ENCODE peak calls at places on chromosomes 6 and 20, in seven cellular contexts. I, D, B, Q, O, A and T are unnamed samples.

GRCh38 chr20:61801857-61802442 is 263.7 kb downstream of the TAF4 start:
- DNase-seq in I (no peak), D (no peak), B (no peak), Q (no peak), O (no peak), A (no peak), T (no peak)

GRCh38 chr6:150711061-150711460 is 111.4 kb downstream of the PLEKHG1 start:
- DNase-seq in I (no peak), D (no peak), B (no peak), Q (no peak), O (no peak), A (no peak), T (no peak)

GRCh38 chr6:17490724-17491123 is 97.3 kb downstream of the CAP2 start:
- DNase-seq in I (no peak), D (no peak), B (no peak), Q (no peak), O (no peak), A (no peak), T (no peak)

GRCh38 chr6:130758818-130759217 is 68.4 kb upstream of the SMLR1 start:
- DNase-seq in I (no peak), D (no peak), B (no peak), Q (no peak), O (no peak), A (no peak), T (no peak)

GRCh38 chr6:100462396-100462795 is 2.3 kb downstream of the SIM1 start:
- DNase-seq in I (no peak), D (no peak), B (no peak), Q (no peak), O (no peak), A (no peak), T (no peak)

GRCh38 chr20:34581341-34582189 is 23.0 kb downstream of the MAP1LC3A start:
- DNase-seq in I (no peak), D (no peak), B (no peak), Q (no peak), O (no peak), A (no peak), T (no peak)

GRCh38 chr6:56840467-56841371 is 114.2 kb upstream of the BEND6 start:
- DNase-seq in I (no peak), D (no peak), B (no peak), Q (no peak), O (no peak), A (no peak), T (no peak)

GRCh38 chr6:85360794-85361642 is 88.9 kb upstream of the NT5E start:
- DNase-seq in I (peak; percentile 18), D (no peak), B (peak; percentile 34), Q (no peak), O (no peak), A (no peak), T (no peak)

GRCh38 chr20:51412991-51413471 is 129.5 kb downstream of the NFATC2 start:
- DNase-seq in I (no peak), D (no peak), B (no peak), Q (no peak), O (no peak), A (no peak), T (peak; percentile 69)

GRCh38 chr6:108622601-108623335 is 62.1 kb downstream of the FOXO3 start:
- DNase-seq in I (peak; percentile 90), D (no peak), B (peak; percentile 73), Q (no peak), O (no peak), A (no peak), T (peak; percentile 71)

GRCh38 chr6:105879902-105880547 is 206.1 kb upstream of the PRDM1 start:
- DNase-seq in I (peak; percentile 89), D (peak; percentile 47), B (peak; percentile 30), Q (no peak), O (no peak), A (no peak), T (no peak)

GRCh38 chr6:21741221-21742109 is 147.9 kb downstream of the SOX4 start:
- DNase-seq in I (no peak), D (no peak), B (no peak), Q (no peak), O (no peak), A (no peak), T (no peak)

GRCh38 chr6:79557683-79558082 is 20.5 kb upstream of the LCA5 start:
- DNase-seq in I (no peak), D (no peak), B (no peak), Q (no peak), O (no peak), A (no peak), T (no peak)

GRCh38 chr6:38584731-38585130 is 55.0 kb downstream of the BTBD9 start:
- DNase-seq in I (no peak), D (no peak), B (no peak), Q (no peak), O (no peak), A (no peak), T (no peak)

GRCh38 chr20:2102585-2103453 is 1.2 kb downstream of the STK35 start:
- DNase-seq in I (peak; percentile 94), D (peak; percentile 82), B (peak; percentile 86), Q (peak; percentile 83), O (peak; percentile 77), A (peak; percentile 86), T (peak; percentile 72)

GRCh38 chr6:41652876-41653641 is 14.8 kb downstream of the MDFI start:
- DNase-seq in I (no peak), D (no peak), B (no peak), Q (peak; percentile 88), O (no peak), A (peak; percentile 30), T (no peak)

GRCh38 chr20:36064661-36065426 is 89.7 kb upstream of the EPB41L1 start:
- DNase-seq in I (peak; percentile 81), D (peak; percentile 92), B (peak; percentile 94), Q (peak; percentile 97), O (peak; percentile 94), A (peak; percentile 97), T (peak; percentile 87)
- TF ChIP-seq POLR2A in I (no peak), D (peak; percentile 90), B (peak; percentile 70), Q (peak; percentile 84), O (peak; percentile 88), A (peak; percentile 91), T (peak; percentile 75)

DNA sequence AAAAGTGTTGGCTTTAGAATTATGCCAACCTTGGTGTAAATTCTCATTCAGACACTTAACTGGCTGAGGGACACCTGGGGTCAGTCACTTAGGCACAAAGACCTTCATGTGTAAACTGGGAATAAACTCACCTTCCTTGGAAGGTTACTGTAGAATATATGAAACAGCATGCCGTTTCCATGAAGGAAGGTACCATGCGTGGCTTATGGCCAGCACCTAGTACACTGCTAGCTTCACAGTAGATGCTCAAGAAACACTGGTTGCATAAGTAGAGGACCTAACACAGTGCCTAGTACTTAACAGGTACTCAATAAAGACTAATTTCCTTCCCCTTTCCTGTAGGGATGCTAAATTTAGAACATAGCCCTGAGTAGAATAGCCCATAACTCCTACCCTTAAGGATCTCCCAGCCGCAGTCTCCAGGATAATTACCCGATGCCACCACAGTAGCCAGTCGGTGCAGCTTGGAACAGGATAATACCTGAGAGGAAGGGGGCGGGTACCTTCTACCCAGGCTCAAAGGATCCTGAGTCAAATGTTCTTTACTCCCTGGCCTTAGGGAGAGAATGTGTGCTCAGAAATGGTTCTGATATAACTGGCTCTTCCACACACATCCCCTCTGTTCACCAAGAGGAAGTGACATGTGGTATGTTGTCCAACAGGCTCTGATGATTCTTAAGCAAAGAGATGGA is 3.6 kb downstream of the BCL2L1 start:
- DNase-seq in I (no peak), D (no peak), B (no peak), Q (no peak), O (no peak), A (no peak), T (no peak)
- TF ChIP-seq POLR2A in I (no peak), D (peak; percentile 68), B (no peak), Q (peak; percentile 28), O (peak; percentile 26), A (no peak), T (peak; percentile 12)

DNA sequence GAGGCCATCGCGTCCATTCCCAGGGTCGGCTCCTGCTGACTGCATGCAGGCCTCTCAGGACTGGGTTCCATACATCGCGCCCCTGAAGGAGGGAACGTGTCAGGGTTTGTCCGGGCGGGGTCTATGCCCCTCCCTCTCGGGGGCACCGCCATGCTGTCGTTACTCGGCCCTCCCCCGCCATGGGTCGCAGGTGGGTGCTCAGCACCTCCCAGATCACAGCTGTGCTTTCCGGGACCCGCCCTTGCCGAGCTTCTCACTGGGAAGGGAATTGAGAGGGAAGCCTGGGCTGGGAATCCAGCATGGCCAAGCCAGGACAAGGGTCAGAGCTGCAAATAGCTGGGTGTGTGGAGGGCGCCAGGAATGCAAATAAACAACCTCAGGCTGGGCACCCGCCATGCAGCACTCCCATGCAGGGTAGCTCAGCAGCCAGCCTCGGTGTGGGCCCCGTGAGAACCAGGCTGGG is at the start of gene FRMD1:
- DNase-seq in I (no peak), D (no peak), B (no peak), Q (no peak), O (no peak), A (no peak), T (no peak)
- TF ChIP-seq POLR2A in I (no peak), D (peak; percentile 19), B (no peak), Q (no peak), O (peak; percentile 13), A (no peak), T (no peak)

GRCh38 chr6:42896178-42896719 is 16.8 kb downstream of the RPL7L1 start:
- DNase-seq in I (no peak), D (no peak), B (no peak), Q (no peak), O (no peak), A (no peak), T (no peak)

GRCh38 chr6:42885702-42886101 is 6.3 kb downstream of the RPL7L1 start:
- DNase-seq in I (no peak), D (no peak), B (no peak), Q (no peak), O (no peak), A (no peak), T (no peak)

GRCh38 chr6:42889815-42890214 is 10.4 kb downstream of the RPL7L1 start:
- DNase-seq in I (no peak), D (no peak), B (no peak), Q (no peak), O (no peak), A (no peak), T (no peak)

GRCh38 chr6:42891199-42891722 is 11.8 kb downstream of the RPL7L1 start:
- DNase-seq in I (no peak), D (no peak), B (no peak), Q (no peak), O (no peak), A (no peak), T (no peak)

GRCh38 chr6:42890311-42891198 is 11.1 kb downstream of the RPL7L1 start:
- DNase-seq in I (peak; percentile 99), D (peak; percentile 93), B (peak; percentile 94), Q (peak; percentile 84), O (peak; percentile 77), A (peak; percentile 94), T (peak; percentile 94)
- TF ChIP-seq POLR2A in I (peak; percentile 87), D (peak; percentile 74), B (peak; percentile 63), Q (peak; percentile 41), O (peak; percentile 55), A (peak; percentile 72), T (peak; percentile 70)

GRCh38 chr20:63819224-63819917 is 11.7 kb downstream of the ZBTB46 start:
- DNase-seq in I (peak; percentile 35), D (no peak), B (peak; percentile 51), Q (no peak), O (no peak), A (no peak), T (no peak)
- TF ChIP-seq POLR2A in I (no peak), D (no peak), B (no peak), Q (no peak), O (no peak), A (no peak), T (no peak)

GRCh38 chr6:30494275-30494990 is 5.1 kb downstream of the HLA-E start:
- DNase-seq in I (no peak), D (no peak), B (no peak), Q (no peak), O (no peak), A (no peak), T (no peak)
- TF ChIP-seq POLR2A in I (no peak), D (no peak), B (no peak), Q (no peak), O (no peak), A (no peak), T (no peak)